ENCODE peak calls at places on chromosomes 4 and X, in five cellular contexts. One of them, this sample, is unnamed.

GRCh38 chr4:83677656-83678055 is 141.7 kb downstream of the GPAT3 start:
- DNase-seq in left ventricle myocardium superior: no peak
- DNase-seq in CD8-positive, alpha-beta T cell: no peak
- DNase-seq in fibroblast of mammary gland: peak
- DNase-seq in activated naive CD8-positive, alpha-beta T cell treated with anti-CD3 and anti-CD28 coated beads, Interleukin-2, amount 50 U/mL, for 16 hours: no peak
- DNase-seq in this sample: no peak

GRCh38 chrX:132909643-132910042 is 48.8 kb downstream of the HS6ST2 start:
- DNase-seq in left ventricle myocardium superior: no peak
- DNase-seq in CD8-positive, alpha-beta T cell: no peak
- DNase-seq in fibroblast of mammary gland: peak
- DNase-seq in activated naive CD8-positive, alpha-beta T cell treated with anti-CD3 and anti-CD28 coated beads, Interleukin-2, amount 50 U/mL, for 16 hours: no peak
- DNase-seq in this sample: no peak

GRCh38 chr4:38162240-38162784 is 202.1 kb downstream of the PTTG2 start:
- DNase-seq in left ventricle myocardium superior: no peak
- DNase-seq in CD8-positive, alpha-beta T cell: no peak
- DNase-seq in fibroblast of mammary gland: peak
- DNase-seq in activated naive CD8-positive, alpha-beta T cell treated with anti-CD3 and anti-CD28 coated beads, Interleukin-2, amount 50 U/mL, for 16 hours: no peak
- DNase-seq in this sample: no peak

GRCh38 chr4:185865901-185866328 is 53.9 kb upstream of the SORBS2 start:
- DNase-seq in left ventricle myocardium superior: peak
- DNase-seq in CD8-positive, alpha-beta T cell: no peak
- DNase-seq in fibroblast of mammary gland: peak
- DNase-seq in activated naive CD8-positive, alpha-beta T cell treated with anti-CD3 and anti-CD28 coated beads, Interleukin-2, amount 50 U/mL, for 16 hours: no peak
- DNase-seq in this sample: no peak

GRCh38 chr4:128604840-128605239 is 204.7 kb upstream of the JADE1 start:
- DNase-seq in left ventricle myocardium superior: no peak
- DNase-seq in CD8-positive, alpha-beta T cell: no peak
- DNase-seq in fibroblast of mammary gland: no peak
- DNase-seq in activated naive CD8-positive, alpha-beta T cell treated with anti-CD3 and anti-CD28 coated beads, Interleukin-2, amount 50 U/mL, for 16 hours: no peak
- DNase-seq in this sample: no peak

GRCh38 chr4:153725070-153725810 is 34.6 kb downstream of the RNF175 start:
- DNase-seq in left ventricle myocardium superior: no peak
- DNase-seq in CD8-positive, alpha-beta T cell: no peak
- DNase-seq in fibroblast of mammary gland: peak
- DNase-seq in activated naive CD8-positive, alpha-beta T cell treated with anti-CD3 and anti-CD28 coated beads, Interleukin-2, amount 50 U/mL, for 16 hours: no peak
- DNase-seq in this sample: no peak

GRCh38 chr4:26330186-26330787 is 9.5 kb downstream of the RBPJ start:
- DNase-seq in left ventricle myocardium superior: no peak
- DNase-seq in CD8-positive, alpha-beta T cell: no peak
- DNase-seq in fibroblast of mammary gland: peak
- DNase-seq in activated naive CD8-positive, alpha-beta T cell treated with anti-CD3 and anti-CD28 coated beads, Interleukin-2, amount 50 U/mL, for 16 hours: no peak
- DNase-seq in this sample: peak

GRCh38 chrX:3244955-3245354 is 101.5 kb downstream of the MXRA5 start:
- DNase-seq in left ventricle myocardium superior: no peak
- DNase-seq in CD8-positive, alpha-beta T cell: no peak
- DNase-seq in fibroblast of mammary gland: peak
- DNase-seq in activated naive CD8-positive, alpha-beta T cell treated with anti-CD3 and anti-CD28 coated beads, Interleukin-2, amount 50 U/mL, for 16 hours: no peak
- DNase-seq in this sample: peak

GRCh38 chrX:96982159-96982558 is 98.5 kb downstream of the RPA4 start:
- DNase-seq in left ventricle myocardium superior: no peak
- DNase-seq in CD8-positive, alpha-beta T cell: no peak
- DNase-seq in fibroblast of mammary gland: no peak
- DNase-seq in activated naive CD8-positive, alpha-beta T cell treated with anti-CD3 and anti-CD28 coated beads, Interleukin-2, amount 50 U/mL, for 16 hours: no peak
- DNase-seq in this sample: no peak

GRCh38 chrX:153970398-153971123 is 1.1 kb downstream of the HCFC1 start:
- DNase-seq in left ventricle myocardium superior: peak
- DNase-seq in CD8-positive, alpha-beta T cell: no peak
- DNase-seq in fibroblast of mammary gland: peak
- DNase-seq in activated naive CD8-positive, alpha-beta T cell treated with anti-CD3 and anti-CD28 coated beads, Interleukin-2, amount 50 U/mL, for 16 hours: no peak
- DNase-seq in this sample: peak

GRCh38 chr4:117421706-117422105 is 336.3 kb upstream of the TRAM1L1 start:
- DNase-seq in left ventricle myocardium superior: no peak
- DNase-seq in CD8-positive, alpha-beta T cell: no peak
- DNase-seq in fibroblast of mammary gland: no peak
- DNase-seq in activated naive CD8-positive, alpha-beta T cell treated with anti-CD3 and anti-CD28 coated beads, Interleukin-2, amount 50 U/mL, for 16 hours: no peak
- DNase-seq in this sample: no peak

GRCh38 chr4:101763576-101763975 is 27.0 kb upstream of the BANK1 start:
- DNase-seq in left ventricle myocardium superior: no peak
- DNase-seq in CD8-positive, alpha-beta T cell: no peak
- DNase-seq in fibroblast of mammary gland: no peak
- DNase-seq in activated naive CD8-positive, alpha-beta T cell treated with anti-CD3 and anti-CD28 coated beads, Interleukin-2, amount 50 U/mL, for 16 hours: no peak
- DNase-seq in this sample: no peak

GRCh38 chr4:121783210-121783609 is 17.9 kb upstream of the EXOSC9 start:
- DNase-seq in left ventricle myocardium superior: no peak
- DNase-seq in CD8-positive, alpha-beta T cell: no peak
- DNase-seq in fibroblast of mammary gland: no peak
- DNase-seq in activated naive CD8-positive, alpha-beta T cell treated with anti-CD3 and anti-CD28 coated beads, Interleukin-2, amount 50 U/mL, for 16 hours: no peak
- DNase-seq in this sample: no peak

GRCh38 chr4:685681-686218 is 3.2 kb downstream of the SLC49A3 start:
- DNase-seq in left ventricle myocardium superior: peak
- DNase-seq in CD8-positive, alpha-beta T cell: no peak
- DNase-seq in fibroblast of mammary gland: no peak
- DNase-seq in activated naive CD8-positive, alpha-beta T cell treated with anti-CD3 and anti-CD28 coated beads, Interleukin-2, amount 50 U/mL, for 16 hours: no peak
- DNase-seq in this sample: no peak

GRCh38 chr4:147843162-147843561 is 111.3 kb downstream of the ARHGAP10 start:
- DNase-seq in left ventricle myocardium superior: no peak
- DNase-seq in CD8-positive, alpha-beta T cell: no peak
- DNase-seq in fibroblast of mammary gland: no peak
- DNase-seq in activated naive CD8-positive, alpha-beta T cell treated with anti-CD3 and anti-CD28 coated beads, Interleukin-2, amount 50 U/mL, for 16 hours: no peak
- DNase-seq in this sample: peak

GRCh38 chr4:180059216-180059881 is 2183.9 kb upstream of the TENM3 start:
- DNase-seq in left ventricle myocardium superior: no peak
- DNase-seq in CD8-positive, alpha-beta T cell: no peak
- DNase-seq in fibroblast of mammary gland: no peak
- DNase-seq in activated naive CD8-positive, alpha-beta T cell treated with anti-CD3 and anti-CD28 coated beads, Interleukin-2, amount 50 U/mL, for 16 hours: no peak
- DNase-seq in this sample: no peak

GRCh38 chr4:140092094-140092820 is 61.7 kb downstream of the MAML3 start:
- DNase-seq in left ventricle myocardium superior: peak
- DNase-seq in CD8-positive, alpha-beta T cell: no peak
- DNase-seq in fibroblast of mammary gland: no peak
- DNase-seq in activated naive CD8-positive, alpha-beta T cell treated with anti-CD3 and anti-CD28 coated beads, Interleukin-2, amount 50 U/mL, for 16 hours: no peak
- DNase-seq in this sample: peak

This sample was measured in A549.